ENCODE peak calls at places on chromosome 21, in ten cellular contexts. U is spleen; K is GM12892; L is stimulated activated CD4-positive, alpha-beta T cell treated with anti-CD3 and anti-CD28 coated beads, Interleukin-12 subunit alpha, Interleukin-12 subunit beta, amount 100 ng/mL, for 4 hours; P is epithelial cell of esophagus; W is SHP77 treated with DMSO at 0.1 percent for 48 hours; V is CD8-positive, alpha-beta memory T cell; N is C1 segment of cervical spinal cord; D is astrocyte; Y is astrocyte of the hippocampus. J is an unnamed sample.
A peak's percentile ranks its signal among the peaks of the same experiment; 100 is the strongest.

GRCh38 chr21:42745511-42746239 is 92.3 kb downstream of the PDE9A start:
- DNase-seq in Y (no peak), U (peak; percentile 78), W (no peak), V (no peak), K (no peak), L (no peak), P (no peak), N (no peak), D (no peak), J (no peak)

GRCh38 chr21:14875704-14876364 is 189.0 kb downstream of the NRIP1 start:
- DNase-seq in V (no peak), K (no peak), N (no peak), Y (peak; percentile 60), W (no peak), L (no peak), P (no peak), U (no peak), D (no peak), J (no peak)

GRCh38 chr21:32934829-32935228 is 90.9 kb upstream of the OLIG2 start:
- DNase-seq in U (no peak), L (no peak), D (no peak), K (no peak), Y (no peak), V (no peak), P (no peak), N (no peak), W (no peak), J (no peak)

GRCh38 chr21:41851090-41851790 is 27.9 kb downstream of the PRDM15 start:
- DNase-seq in K (no peak), N (no peak), V (no peak), Y (no peak), W (no peak), D (no peak), L (no peak), U (peak; percentile 69), P (no peak), J (no peak)

GRCh38 chr21:38386967-38387366 is 111.3 kb downstream of the ERG start:
- DNase-seq in L (no peak), D (peak; percentile 26), N (no peak), W (no peak), Y (peak; percentile 36), V (no peak), U (no peak), K (no peak), P (peak; percentile 24), J (no peak)

GRCh38 chr21:43585924-43586411 is 73.3 kb downstream of the HSF2BP start:
- DNase-seq in D (peak; percentile 100), L (no peak), K (no peak), V (no peak), U (no peak), P (peak; percentile 99), Y (peak; percentile 99), N (no peak), W (no peak), J (no peak)

GRCh38 chr21:35048183-35048601 is 910 bp downstream of the RUNX1 start:
- DNase-seq in D (peak; percentile 30), V (no peak), N (no peak), K (no peak), Y (peak; percentile 65), L (no peak), U (peak; percentile 90), W (no peak), P (peak; percentile 16), J (peak; percentile 31)

GRCh38 chr21:32463889-32464300 is 51.4 kb downstream of the EVA1C start:
- DNase-seq in Y (peak; percentile 97), K (no peak), P (peak; percentile 54), W (no peak), V (no peak), U (no peak), N (no peak), L (no peak), D (peak; percentile 98), J (no peak)

GRCh38 chr21:37878946-37879660 is 37.2 kb downstream of the KCNJ6 start:
- DNase-seq in N (no peak), Y (peak; percentile 57), V (no peak), P (peak; percentile 99), K (no peak), L (no peak), U (no peak), W (no peak), D (peak; percentile 93), J (no peak)

GRCh38 chr21:42193131-42193671 is 25.7 kb upstream of the ABCG1 start:
- DNase-seq in L (no peak), Y (no peak), P (peak; percentile 36), K (no peak), W (no peak), N (no peak), U (no peak), D (peak; percentile 3), V (peak; percentile 66), J (no peak)

GRCh38 chr21:32257952-32258785 is 20.7 kb downstream of the MIS18A start:
- DNase-seq in N (peak; percentile 2), Y (peak; percentile 90), D (peak; percentile 61), P (peak; percentile 80), U (no peak), W (peak; percentile 51), K (peak; percentile 30), L (no peak), V (no peak), J (peak; percentile 65)

GRCh38 chr21:15210235-15210678 is 145.5 kb upstream of the NRIP1 start:
- DNase-seq in K (no peak), N (no peak), L (no peak), V (no peak), W (no peak), U (peak; percentile 73), Y (no peak), D (no peak), P (peak; percentile 96), J (peak; percentile 10)

GRCh38 chr21:43922949-43923348 is 57.9 kb downstream of the AGPAT3 start:
- DNase-seq in U (no peak), K (no peak), N (no peak), L (no peak), V (no peak), Y (no peak), W (no peak), D (no peak), P (no peak), J (no peak)

GRCh38 chr21:25025596-25025995 is 581.7 kb downstream of the MRPL39 start:
- DNase-seq in Y (no peak), V (no peak), W (no peak), L (no peak), U (no peak), D (no peak), N (no peak), P (no peak), K (no peak), J (no peak)

GRCh38 chr21:30072496-30072895 is 94.1 kb downstream of the CLDN17 start:
- DNase-seq in U (no peak), D (no peak), K (no peak), L (peak; percentile 0), P (peak; percentile 81), N (no peak), V (no peak), Y (peak; percentile 25), W (no peak), J (peak; percentile 35)

GRCh38 chr21:41881051-41881450 is 1.9 kb upstream of the PRDM15 start:
- DNase-seq in Y (no peak), P (no peak), U (no peak), N (no peak), K (no peak), D (no peak), W (no peak), L (no peak), V (no peak), J (no peak)

GRCh38 chr21:33684923-33685560 is 42.7 kb downstream of the ITSN1 start:
- DNase-seq in N (no peak), K (no peak), W (no peak), V (no peak), Y (peak; percentile 47), P (peak; percentile 32), U (no peak), L (no peak), D (peak; percentile 66), J (no peak)

GRCh38 chr21:46442938-46443337 is 15.8 kb upstream of the DIP2A start:
- DNase-seq in Y (no peak), P (no peak), D (no peak), W (no peak), N (no peak), V (no peak), U (no peak), L (no peak), K (no peak), J (no peak)

GRCh38 chr21:34915364-34915834 is 133.7 kb downstream of the RUNX1 start:
- DNase-seq in N (no peak), U (no peak), Y (peak; percentile 53), P (peak; percentile 19), V (no peak), D (peak; percentile 76), K (no peak), W (no peak), L (no peak), J (no peak)

GRCh38 chr21:45583831-45584509 is 41.7 kb upstream of the SLC19A1 start:
- DNase-seq in Y (no peak), V (no peak), D (no peak), W (no peak), P (no peak), L (no peak), U (peak; percentile 21), K (no peak), N (no peak), J (no peak)